ENCODE peak calls at places on chromosome 12, in nine cellular contexts. M is fibroblast of lung, C is GM12878, N is fibroblast of the aortic adventitia, V is left ventricle myocardium inferior, U is adrenal gland, A is HCT116, W is right lobe of liver, H is bronchial epithelial cell. S is an unnamed sample.

GRCh38 chr12:4802841-4803240 is 82.6 kb downstream of the GALNT8 start:
- DNase-seq in M (no peak), C (no peak), N (no peak), V (no peak), U (no peak), A (no peak), W (no peak), H (no peak), S (no peak)

GRCh38 chr12:65965358-65965757 is 141.1 kb downstream of the HMGA2 start:
- DNase-seq in M (peak), C (no peak), N (peak), V (no peak), U (no peak), A (no peak), W (no peak), H (no peak), S (no peak)

GRCh38 chr12:109947511-109947910 is 47.4 kb downstream of the TCHP start:
- DNase-seq in M (peak), C (no peak), N (peak), V (no peak), U (no peak), A (no peak), W (no peak), H (no peak), S (no peak)

GRCh38 chr12:109625131-109625559 is 51.6 kb downstream of the MVK start:
- DNase-seq in M (peak), C (no peak), N (peak), V (peak), U (peak), A (peak), W (no peak), H (peak), S (no peak)

GRCh38 chr12:121371404-121371803 is 19.2 kb upstream of the ANAPC5 start:
- DNase-seq in M (no peak), C (no peak), N (no peak), V (no peak), U (no peak), A (no peak), W (no peak), H (no peak), S (no peak)

GRCh38 chr12:103832048-103832798 is 8.8 kb downstream of the NT5DC3 start:
- DNase-seq in M (no peak), C (no peak), N (no peak), V (no peak), U (no peak), A (no peak), W (no peak), H (no peak), S (no peak)

GRCh38 chr12:52009081-52009751 is 2.5 kb downstream of the TAMALIN start:
- DNase-seq in M (no peak), C (no peak), N (no peak), V (no peak), U (no peak), A (no peak), W (peak), H (no peak), S (no peak)

GRCh38 chr12:1777798-1778197 is 42.6 kb upstream of the LRTM2 start:
- DNase-seq in M (peak), C (no peak), N (peak), V (no peak), U (no peak), A (no peak), W (no peak), H (peak), S (no peak)

GRCh38 chr12:120760349-120761245 is 35.0 kb downstream of the ACADS start:
- DNase-seq in M (no peak), C (no peak), N (no peak), V (no peak), U (no peak), A (no peak), W (no peak), H (peak), S (no peak)

GRCh38 chr12:117209626-117210025 is 19.4 kb upstream of the FBXO21 start:
- DNase-seq in M (no peak), C (no peak), N (no peak), V (no peak), U (no peak), A (no peak), W (peak), H (no peak), S (no peak)

GRCh38 chr12:6950944-6951540 is at the start of gene PTPN6:
- DNase-seq in M (no peak), C (no peak), N (no peak), V (peak), U (no peak), A (no peak), W (peak), H (no peak), S (peak)

GRCh38 chr12:83408841-83409240 is 722.1 kb downstream of the TMTC2 start:
- DNase-seq in M (peak), C (no peak), N (no peak), V (no peak), U (no peak), A (no peak), W (no peak), H (no peak), S (no peak)

GRCh38 chr12:109768901-109769670 is 55.5 kb downstream of the FAM222A start:
- DNase-seq in M (no peak), C (no peak), N (no peak), V (no peak), U (no peak), A (no peak), W (peak), H (no peak), S (no peak)

GRCh38 chr12:7205091-7205490 is 15.6 kb downstream of the PEX5 start:
- DNase-seq in M (no peak), C (no peak), N (no peak), V (no peak), U (no peak), A (no peak), W (no peak), H (no peak), S (no peak)

GRCh38 chr12:113259499-113259953 is 38.3 kb downstream of the TPCN1 start:
- DNase-seq in M (no peak), C (no peak), N (peak), V (peak), U (peak), A (no peak), W (peak), H (no peak), S (no peak)

GRCh38 chr12:4037747-4038312 is 164.6 kb upstream of the PARP11 start:
- DNase-seq in M (peak), C (no peak), N (peak), V (no peak), U (peak), A (no peak), W (no peak), H (peak), S (no peak)

GRCh38 chr12:31702047-31702446 is 26.8 kb downstream of the AMN1 start:
- DNase-seq in M (peak), C (no peak), N (peak), V (no peak), U (no peak), A (peak), W (no peak), H (peak), S (no peak)

GRCh38 chr12:77617818-77618217 is 212.9 kb upstream of the NAV3 start:
- DNase-seq in M (no peak), C (no peak), N (no peak), V (no peak), U (no peak), A (no peak), W (no peak), H (no peak), S (no peak)

GRCh38 chr12:62915130-62915529 is 19.8 kb downstream of the PPM1H start:
- DNase-seq in M (no peak), C (no peak), N (no peak), V (peak), U (no peak), A (no peak), W (no peak), H (no peak), S (no peak)

GRCh38 chr12:575948-576612 is 87.2 kb downstream of the NINJ2 start:
- DNase-seq in M (peak), C (peak), N (peak), V (peak), U (peak), A (peak), W (peak), H (peak), S (peak)

GRCh38 chr12:2675776-2676175 is 119.0 kb upstream of the FKBP4 start:
- DNase-seq in M (no peak), C (no peak), N (no peak), V (no peak), U (no peak), A (no peak), W (no peak), H (no peak), S (no peak)

GRCh38 chr12:100554608-100555077 is 18.8 kb upstream of the GAS2L3 start:
- DNase-seq in M (peak), C (no peak), N (peak), V (no peak), U (peak), A (peak), W (no peak), H (peak), S (no peak)

GRCh38 chr12:64029013-64029857 is 184.7 kb downstream of the SRGAP1 start:
- DNase-seq in M (peak), C (no peak), N (peak), V (no peak), U (no peak), A (no peak), W (no peak), H (no peak), S (no peak)

GRCh38 chr12:122326597-122326996 is 60.3 kb upstream of the VPS33A start:
- DNase-seq in M (peak), C (no peak), N (no peak), V (no peak), U (no peak), A (no peak), W (no peak), H (no peak), S (no peak)

GRCh38 chr12:62816624-62817023 is 118.3 kb downstream of the PPM1H start:
- DNase-seq in M (no peak), C (no peak), N (no peak), V (no peak), U (no peak), A (no peak), W (no peak), H (no peak), S (no peak)

GRCh38 chr12:56221233-56221756 is 427 bp downstream of the RNF41 start:
- DNase-seq in M (peak), C (no peak), N (peak), V (peak), U (peak), A (no peak), W (no peak), H (peak), S (no peak)

GRCh38 chr12:112891093-112892024 is 15.4 kb upstream of the OAS1 start:
- DNase-seq in M (no peak), C (no peak), N (peak), V (no peak), U (peak), A (no peak), W (no peak), H (no peak), S (no peak)

GRCh38 chr12:68370667-68371066 is 38.5 kb upstream of the MDM1 start:
- DNase-seq in M (no peak), C (no peak), N (no peak), V (no peak), U (no peak), A (no peak), W (no peak), H (no peak), S (no peak)

GRCh38 chr12:64625243-64626077 is 15.2 kb downstream of the RASSF3 start:
- DNase-seq in M (peak), C (peak), N (peak), V (peak), U (no peak), A (peak), W (no peak), H (peak), S (peak)

GRCh38 chr12:52189376-52190174 is 2.2 kb downstream of the KRT80 start:
- DNase-seq in M (peak), C (no peak), N (peak), V (no peak), U (no peak), A (no peak), W (no peak), H (no peak), S (no peak)

GRCh38 chr12:47014474-47014873 is 64.9 kb upstream of the PCED1B start:
- DNase-seq in M (peak), C (no peak), N (peak), V (no peak), U (no peak), A (no peak), W (no peak), H (peak), S (no peak)

GRCh38 chr12:56020437-56021189 is at the start of gene IKZF4:
- DNase-seq in M (peak), C (no peak), N (peak), V (no peak), U (peak), A (no peak), W (no peak), H (no peak), S (no peak)

GRCh38 chr12:51621155-51621922 is 30.3 kb downstream of the SCN8A start:
- DNase-seq in M (peak), C (no peak), N (peak), V (no peak), U (no peak), A (no peak), W (no peak), H (no peak), S (no peak)

GRCh38 chr12:90859591-90859990 is 95.4 kb downstream of the CCER1 start:
- DNase-seq in M (no peak), C (no peak), N (no peak), V (no peak), U (no peak), A (no peak), W (no peak), H (no peak), S (no peak)

GRCh38 chr12:90851800-90852718 is 102.9 kb downstream of the CCER1 start:
- DNase-seq in M (no peak), C (no peak), N (no peak), V (no peak), U (no peak), A (no peak), W (no peak), H (peak), S (no peak)

GRCh38 chr12:90855534-90855933 is 99.4 kb downstream of the CCER1 start:
- DNase-seq in M (no peak), C (no peak), N (no peak), V (no peak), U (no peak), A (no peak), W (no peak), H (no peak), S (no peak)

GRCh38 chr12:90858261-90858660 is 96.7 kb downstream of the CCER1 start:
- DNase-seq in M (peak), C (no peak), N (no peak), V (no peak), U (no peak), A (no peak), W (no peak), H (no peak), S (no peak)

GRCh38 chr12:90854136-90854689 is 100.8 kb downstream of the CCER1 start:
- DNase-seq in M (peak), C (no peak), N (peak), V (no peak), U (no peak), A (peak), W (no peak), H (peak), S (no peak)
- H3K4me3 ChIP-seq in M (no peak), C (no peak), N (no peak), V (no peak), U (no peak), A (no peak), W (no peak), H (no peak), S (no peak)

DNA sequence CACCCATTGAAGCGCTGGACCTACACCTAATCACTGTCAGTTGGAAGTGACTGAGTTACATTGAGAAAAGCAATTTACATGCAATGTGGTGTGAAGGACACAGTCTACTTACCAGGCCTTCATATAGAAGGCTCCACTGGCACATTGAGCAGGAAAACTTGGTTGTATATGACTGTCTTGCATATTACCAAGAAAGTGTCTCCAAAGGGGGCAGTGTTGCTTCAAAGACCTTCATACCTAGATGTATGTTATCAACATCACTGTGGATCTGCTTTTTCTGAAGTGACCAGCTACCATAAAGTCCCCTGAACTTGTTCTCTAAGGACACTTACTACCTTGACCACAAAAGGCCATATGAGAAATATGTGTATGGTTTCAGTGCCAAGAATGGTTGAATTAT is 64.1 kb downstream of the NELL2 start:
- DNase-seq in M (no peak), C (no peak), N (no peak), V (no peak), U (no peak), A (peak), W (no peak), H (peak), S (no peak)
- TF ChIP-seq CTCF in M (no peak), C (peak), N (no peak), V (no peak), U (no peak), A (peak), W (no peak), H (peak), S (peak)

GRCh38 chr12:12992418-12993175 is 7.5 kb downstream of the HEBP1 start:
- DNase-seq in M (peak), C (no peak), N (peak), V (no peak), U (peak), A (no peak), W (peak), H (peak), S (no peak)
- H3K4me3 ChIP-seq in M (peak), C (no peak), N (peak), V (peak), U (peak), A (no peak), W (no peak), H (no peak), S (no peak)

GRCh38 chr12:54337280-54337842 is 12.4 kb downstream of the COPZ1 start:
- DNase-seq in M (no peak), C (no peak), N (peak), V (no peak), U (no peak), A (no peak), W (no peak), H (no peak), S (no peak)
- TF ChIP-seq CTCF in M (peak), C (peak), N (peak), V (peak), U (no peak), A (no peak), W (peak), H (no peak), S (no peak)

GRCh38 chr12:106138279-106138645 is 492 bp downstream of the NUAK1 start:
- DNase-seq in M (no peak), C (no peak), N (no peak), V (no peak), U (no peak), A (no peak), W (no peak), H (no peak), S (no peak)

GRCh38 chr12:106137456-106138278 is 1.1 kb downstream of the NUAK1 start:
- DNase-seq in M (no peak), C (no peak), N (no peak), V (no peak), U (no peak), A (no peak), W (no peak), H (no peak), S (no peak)

GRCh38 chr12:106139422-106140141 is 828 bp upstream of the NUAK1 start:
- DNase-seq in M (peak), C (no peak), N (peak), V (peak), U (peak), A (peak), W (peak), H (no peak), S (no peak)

GRCh38 chr12:106140223-106140986 is 1.7 kb upstream of the NUAK1 start:
- DNase-seq in M (no peak), C (no peak), N (no peak), V (no peak), U (no peak), A (no peak), W (peak), H (no peak), S (no peak)

GRCh38 chr12:106138646-106139421 is at the start of gene NUAK1:
- DNase-seq in M (peak), C (no peak), N (no peak), V (peak), U (peak), A (no peak), W (peak), H (no peak), S (no peak)
- H3K4me3 ChIP-seq in M (peak), C (no peak), N (peak), V (peak), U (peak), A (peak), W (peak), H (peak), S (peak)

GRCh38 chr12:102120564-102120873 is 536 bp downstream of the PARPBP start:
- DNase-seq in M (no peak), C (no peak), N (no peak), V (no peak), U (no peak), A (no peak), W (no peak), H (no peak), S (no peak)

GRCh38 chr12:102118874-102119273 is 1.0 kb downstream of the NUP37 start:
- DNase-seq in M (peak), C (no peak), N (no peak), V (no peak), U (no peak), A (no peak), W (no peak), H (no peak), S (no peak)

GRCh38 chr12:102116392-102116791 is 3.5 kb downstream of the NUP37 start:
- DNase-seq in M (no peak), C (no peak), N (no peak), V (no peak), U (no peak), A (no peak), W (no peak), H (no peak), S (no peak)

GRCh38 chr12:102120886-102121285 is 903 bp downstream of the PARPBP start:
- DNase-seq in M (peak), C (no peak), N (peak), V (no peak), U (no peak), A (peak), W (no peak), H (peak), S (no peak)

DNA sequence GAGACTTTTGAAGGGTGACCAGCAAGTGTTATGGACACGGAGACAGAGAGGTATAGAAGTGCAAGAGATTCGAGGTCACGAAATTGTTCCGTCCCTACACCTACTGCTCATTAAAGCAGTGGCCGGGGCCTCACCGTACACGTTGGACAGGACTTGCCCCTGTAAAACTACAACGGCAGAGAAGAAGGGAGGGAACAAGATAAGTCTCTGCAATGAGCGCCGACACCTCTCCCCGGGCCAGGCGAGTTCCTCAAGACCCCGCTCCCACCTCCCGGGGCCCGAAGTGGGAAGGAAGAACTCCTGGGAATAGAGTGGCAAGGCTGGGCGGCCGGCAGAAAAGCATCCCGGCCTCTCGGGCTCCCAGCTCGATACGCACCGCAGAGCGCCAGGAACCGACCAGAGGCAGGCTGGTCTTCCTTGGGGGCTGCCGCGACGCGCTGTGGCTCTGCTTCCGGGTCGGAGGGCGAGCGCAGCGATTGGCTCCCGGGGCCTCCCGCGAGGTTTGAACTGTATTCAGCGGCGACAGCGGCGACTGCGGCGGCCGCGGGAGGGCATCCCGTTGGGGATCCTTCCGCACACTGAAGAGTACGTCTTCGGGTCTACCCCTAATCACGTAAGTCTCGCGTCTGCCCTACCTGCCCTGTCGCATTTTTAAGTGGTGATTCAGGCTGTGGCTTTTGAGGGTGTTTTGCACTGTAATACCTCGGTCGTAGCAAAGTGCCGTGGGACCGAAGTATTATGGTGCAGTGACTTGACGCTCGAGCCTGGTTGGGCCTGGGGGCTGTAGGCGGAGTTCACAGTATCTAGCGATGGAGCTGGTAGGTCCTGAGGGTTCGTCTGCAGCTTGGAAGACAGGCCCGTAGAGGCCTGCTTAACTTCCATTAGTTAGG is at the start of the genes NUP37 and PARPBP:
- DNase-seq in M (peak), C (peak), N (peak), V (peak), U (peak), A (peak), W (peak), H (peak), S (peak)
- TF ChIP-seq CTCF in M (no peak), C (no peak), N (peak), V (peak), U (no peak), A (no peak), W (peak), H (peak), S (no peak)

GRCh38 chr12:34297126-34297789 is 275.0 kb downstream of the ALG10 start:
- DNase-seq in M (no peak), C (no peak), N (no peak), V (no peak), U (no peak), A (no peak), W (peak), H (no peak), S (no peak)
- H3K4me3 ChIP-seq in M (no peak), C (no peak), N (no peak), V (no peak), U (no peak), A (no peak), W (no peak), H (no peak), S (no peak)